ENCODE peak calls at places on chromosomes 7 and 10, in five cellular contexts. N is neuronal stem cell, M is mesenchymal stem cell, Y is H1, Z is IMR-90. F is an unnamed sample.

GRCh38 chr7:351681-352480 is 61.9 kb downstream of the FOXL3 start:
- DNase-seq in N (no peak), Y (no peak), M (no peak), Z (no peak), F (no peak)

GRCh38 chr7:23967949-23968599 is 258.1 kb downstream of the STK31 start:
- DNase-seq in N (no peak), Y (no peak), Z (no peak), M (no peak), F (peak)

GRCh38 chr10:104339469-104340098 is 1.3 kb upstream of the ITPRIP start:
- DNase-seq in N (no peak), M (peak), Z (peak), Y (no peak), F (no peak)

GRCh38 chr7:93921607-93922446 is at the start of gene GNG11:
- DNase-seq in Y (peak), M (peak), N (peak), Z (peak), F (peak)

GRCh38 chr7:34851431-34851830 is 185.9 kb downstream of the DPY19L1 start:
- DNase-seq in Y (no peak), M (no peak), Z (no peak), N (no peak), F (no peak)

GRCh38 chr10:125411724-125412123 is 251.4 kb upstream of the CTBP2 start:
- DNase-seq in Z (peak), N (no peak), Y (no peak), M (peak), F (no peak)

GRCh38 chr7:117283371-117283770 is 39.5 kb downstream of the WNT2 start:
- DNase-seq in Z (peak), Y (no peak), M (peak), N (no peak), F (no peak)

GRCh38 chr7:43653891-43654504 is 71.1 kb downstream of the STK17A start:
- DNase-seq in Y (no peak), M (no peak), N (no peak), Z (no peak), F (no peak)

GRCh38 chr10:22824984-22825383 is 102.9 kb upstream of the ARMC3 start:
- DNase-seq in Y (no peak), N (no peak), Z (peak), M (peak), F (no peak)

GRCh38 chr10:126927799-126928198 is 22.6 kb downstream of the DOCK1 start:
- DNase-seq in Z (no peak), M (no peak), Y (no peak), N (no peak), F (no peak)

GRCh38 chr10:61785410-61786105 is 115.9 kb upstream of the ARID5B start:
- DNase-seq in M (no peak), N (no peak), Z (no peak), Y (no peak), F (no peak)

GRCh38 chr10:84205049-84205852 is 10.9 kb downstream of the CDHR1 start:
- DNase-seq in Z (peak), N (peak), M (peak), Y (no peak), F (peak)

GRCh38 chr7:82087099-82087498 is 317.3 kb upstream of the HGF start:
- DNase-seq in Z (no peak), M (no peak), N (no peak), Y (no peak), F (no peak)

GRCh38 chr10:125538947-125539649 is 143.9 kb downstream of the TEX36 start:
- DNase-seq in Y (no peak), N (no peak), Z (no peak), M (no peak), F (no peak)

GRCh38 chr10:97522937-97523336 is 24.2 kb downstream of the UBTD1 start:
- DNase-seq in N (no peak), Y (no peak), M (no peak), Z (no peak), F (no peak)

GRCh38 chr10:79434816-79435215 is 10.6 kb downstream of the ZCCHC24 start:
- DNase-seq in Z (peak), Y (no peak), M (peak), N (no peak), F (peak)

GRCh38 chr10:7146189-7146588 is 264.6 kb downstream of the SFMBT2 start:
- DNase-seq in Z (no peak), Y (no peak), M (no peak), N (no peak), F (no peak)

GRCh38 chr7:4650471-4651047 is 31.5 kb upstream of the FOXK1 start:
- DNase-seq in N (peak), M (no peak), Z (peak), Y (no peak), F (peak)

GRCh38 chr10:58637372-58637771 is 124.7 kb downstream of the BICC1 start:
- DNase-seq in Z (no peak), N (no peak), Y (no peak), M (no peak), F (no peak)

GRCh38 chr7:106381252-106381651 is 96.5 kb upstream of the NAMPT start:
- DNase-seq in N (no peak), Z (no peak), Y (no peak), M (no peak), F (no peak)

GRCh38 chr7:106111671-106112117 is 418 bp downstream of the SYPL1 start:
- DNase-seq in M (peak), Z (no peak), N (no peak), Y (no peak), F (peak)

GRCh38 chr7:96004598-96004997 is 232.2 kb downstream of the DYNC1I1 start:
- DNase-seq in N (no peak), M (no peak), Z (no peak), Y (no peak), F (no peak)

DNA sequence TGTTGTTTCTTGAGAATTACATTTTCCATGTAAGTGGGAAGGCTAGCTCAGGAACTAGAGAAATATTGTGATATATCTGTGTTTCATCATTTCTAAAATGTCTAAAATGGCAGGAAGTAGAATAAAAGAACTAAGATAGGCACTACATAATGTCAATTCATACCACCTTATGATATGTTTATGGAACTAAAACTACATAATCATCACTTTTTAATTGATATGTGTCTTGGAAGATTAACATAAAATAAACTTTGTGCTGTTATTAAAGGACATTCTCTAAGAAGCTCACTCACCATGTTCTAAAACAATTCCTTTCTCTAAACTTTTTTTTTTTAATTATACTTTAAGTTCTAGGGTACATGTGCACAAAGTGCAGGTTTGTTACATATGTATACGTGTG is 83.5 kb upstream of the TAS2R16 start:
- DNase-seq in Z (no peak), Y (no peak), M (no peak), N (no peak), F (no peak)
- H3K4me3 ChIP-seq in Z (no peak), Y (no peak), M (no peak), N (no peak), F (no peak)

DNA sequence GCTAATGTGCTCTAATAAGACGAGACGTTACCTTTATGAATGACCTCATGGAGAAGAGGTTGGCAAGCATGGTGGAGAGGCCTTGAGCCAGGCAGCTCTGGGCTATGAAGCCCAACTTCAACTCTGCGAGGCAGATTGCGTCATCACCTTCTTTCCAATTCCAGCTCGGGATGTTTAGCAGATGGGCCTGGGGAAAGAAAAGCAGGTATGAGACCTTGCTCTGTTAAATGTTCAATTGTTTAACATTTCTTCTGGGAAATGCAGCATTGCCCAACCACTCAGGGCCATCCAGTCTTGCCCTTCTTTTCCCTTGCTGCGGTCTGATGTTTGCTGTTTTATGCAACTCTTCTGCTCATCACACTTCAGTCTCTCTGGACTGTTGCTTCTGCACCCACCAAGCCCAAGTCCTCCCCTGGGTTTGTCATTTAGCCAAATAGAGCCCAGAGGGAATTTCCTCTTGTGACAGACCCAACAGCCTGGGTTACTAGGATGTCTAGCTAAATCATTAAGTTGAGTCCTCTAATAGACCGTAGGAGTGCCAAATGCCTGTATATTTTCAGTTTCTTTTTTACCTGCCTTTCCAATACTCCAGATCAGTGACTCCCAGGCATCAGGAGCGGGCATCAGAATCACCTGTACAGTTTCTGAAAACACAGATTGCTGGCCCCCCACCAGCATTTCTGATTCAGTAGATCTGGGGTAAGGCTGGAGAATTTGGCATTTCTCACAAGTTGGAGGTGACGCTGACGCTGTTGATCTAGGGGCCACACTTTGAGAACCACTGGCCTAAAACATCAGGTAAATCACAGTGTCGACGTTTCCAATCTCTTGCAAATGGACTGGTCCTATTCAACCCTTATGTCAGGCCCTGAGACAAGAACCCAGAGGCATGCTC is 564.3 kb downstream of the KCNMA1 start:
- DNase-seq in Y (no peak), Z (peak), M (peak), N (no peak), F (no peak)
- H2BK15ac ChIP-seq in Y (no peak), Z (no peak), M (no peak), N (no peak), F (no peak)

DNA sequence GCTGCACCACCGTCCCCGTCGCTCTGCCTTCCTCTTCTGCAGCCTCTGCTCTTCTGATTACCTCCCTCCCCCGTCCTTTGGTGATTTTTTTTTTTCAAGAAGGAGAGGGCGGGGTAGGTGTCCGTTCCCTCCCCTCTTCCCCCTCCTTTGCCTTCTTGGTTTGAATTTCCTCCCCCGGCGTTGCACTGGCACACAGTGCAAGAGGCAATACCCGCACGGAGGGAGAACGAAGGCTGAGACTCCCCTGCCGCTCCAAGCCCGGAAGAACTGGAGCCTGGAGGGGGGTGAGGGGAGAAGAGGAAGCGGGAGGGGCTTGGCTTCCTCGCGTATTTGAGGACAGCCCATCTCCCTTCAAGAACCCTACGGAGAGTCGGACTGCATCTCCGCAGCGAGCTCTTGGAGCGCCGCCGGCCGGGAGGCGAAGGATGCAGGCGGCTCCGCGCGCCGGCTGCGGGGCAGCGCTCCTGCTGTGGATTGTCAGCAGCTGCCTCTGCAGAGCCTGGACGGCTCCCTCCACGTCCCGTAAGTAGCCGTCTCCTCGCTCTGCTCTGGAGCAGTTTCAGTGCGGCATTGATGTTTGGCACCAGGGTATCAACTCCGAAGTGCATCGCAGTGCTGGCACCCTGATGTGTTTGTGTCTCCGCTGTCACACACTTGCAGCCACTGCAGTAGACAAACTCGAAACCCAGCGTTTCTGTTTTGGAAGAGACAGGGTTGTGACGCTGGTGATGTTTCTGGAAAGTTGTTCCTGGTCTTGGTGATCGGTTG is at the start of gene CNTNAP2:
- DNase-seq in Z (no peak), Y (peak), N (peak), M (peak), F (peak)
- H3K4me3 ChIP-seq in Z (peak), Y (peak), N (peak), M (peak), F (peak)

GRCh38 chr7:98354052-98354451 is 46.8 kb downstream of the BAIAP2L1 start:
- DNase-seq in N (no peak), Z (no peak), Y (no peak), M (no peak), F (peak)
- H2BK15ac ChIP-seq in N (no peak), Z (peak), Y (no peak), M (no peak), F (no peak)

GRCh38 chr10:45000138-45000763 is 472 bp upstream of the ZNF22 start:
- DNase-seq in N (no peak), Y (no peak), M (peak), Z (peak), F (peak)
- H3K4me3 ChIP-seq in N (no peak), Y (peak), M (peak), Z (peak), F (no peak)

GRCh38 chr7:3011211-3011852 is 32.3 kb downstream of the CARD11 start:
- DNase-seq in Z (no peak), M (no peak), N (no peak), Y (no peak), F (no peak)

GRCh38 chr7:3008386-3008785 is 35.3 kb downstream of the CARD11 start:
- DNase-seq in Z (no peak), Y (no peak), M (no peak), N (no peak), F (no peak)

GRCh38 chr7:3007696-3008095 is 36.0 kb downstream of the CARD11 start:
- DNase-seq in M (no peak), Y (no peak), Z (no peak), N (no peak), F (no peak)

GRCh38 chr7:3010161-3010560 is 33.5 kb downstream of the CARD11 start:
- DNase-seq in N (no peak), Z (no peak), M (no peak), Y (no peak), F (no peak)

DNA sequence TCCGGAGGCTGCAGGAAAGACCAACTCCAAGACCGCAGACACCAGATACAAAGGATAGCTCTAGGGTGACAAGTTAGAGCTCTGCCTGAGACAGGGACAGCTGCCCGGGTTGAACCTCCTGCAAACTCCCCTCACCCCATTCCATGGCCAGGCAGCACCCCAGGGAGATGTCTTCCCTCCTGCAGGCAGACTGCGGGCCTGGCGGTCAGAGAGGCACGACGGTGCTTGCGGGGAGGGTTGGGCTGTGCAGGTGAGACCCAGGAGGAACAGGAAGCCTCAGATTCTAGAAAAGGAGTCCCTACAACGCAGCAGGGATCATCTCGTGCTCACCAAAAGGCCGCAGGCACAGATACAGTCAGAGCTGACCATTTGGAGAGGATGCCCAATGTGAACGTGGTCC is 34.6 kb downstream of the CARD11 start:
- DNase-seq in Y (no peak), Z (no peak), N (no peak), M (no peak), F (no peak)
- H2BK15ac ChIP-seq in Y (no peak), Z (no peak), N (no peak), M (no peak), F (no peak)

GRCh38 chr10:86520871-86521619 is 547 bp downstream of the WAPL start:
- DNase-seq in N (no peak), Z (peak), Y (no peak), M (peak), F (peak)
- H3K4me3 ChIP-seq in N (peak), Z (peak), Y (peak), M (peak), F (peak)

DNA sequence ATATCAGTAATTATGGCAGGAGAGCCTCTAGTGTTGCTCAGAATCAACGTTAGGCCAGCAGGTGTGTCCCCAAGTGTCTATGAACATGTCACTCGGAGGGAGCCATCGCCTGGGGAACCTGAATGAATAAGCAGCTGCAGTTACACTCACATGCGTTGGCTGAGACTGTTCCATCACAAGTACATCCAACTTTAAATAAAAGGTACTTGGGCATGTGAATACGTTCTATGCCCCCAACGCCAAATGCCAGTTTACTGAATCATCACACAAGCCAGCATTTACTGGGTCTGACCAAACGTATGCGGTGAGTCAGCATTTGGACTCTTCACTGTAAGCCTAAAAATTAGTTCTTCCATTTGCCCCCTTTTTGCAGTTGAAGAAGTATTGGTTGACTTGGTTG is 207.6 kb upstream of the PLXNA4 start:
- DNase-seq in M (peak), N (no peak), Y (peak), Z (peak), F (peak)
- H2BK15ac ChIP-seq in M (no peak), N (no peak), Y (no peak), Z (no peak), F (no peak)

GRCh38 chr7:27176962-27177794 is 3.1 kb upstream of the HOXA10 start:
- DNase-seq in Y (no peak), Z (no peak), M (no peak), N (no peak), F (no peak)
- H3K4me3 ChIP-seq in Y (no peak), Z (no peak), M (peak), N (no peak), F (no peak)

F was measured in mesendoderm.